ENCODE peak calls at places on chromosomes 11 and 22, in eight cellular contexts. P, F, L, Q, H, D, K and Z are unnamed samples.

GRCh38 chr11:107468596-107468995 is 11.0 kb upstream of the CWF19L2 start:
- DNase-seq in Q (no peak), P (no peak), K (no peak), F (no peak), L (no peak), H (no peak), D (no peak), Z (peak; percentile 76)

GRCh38 chr11:114928260-114928870 is 250.0 kb downstream of the NXPE2 start:
- DNase-seq in D (no peak), K (no peak), L (no peak), P (no peak), H (no peak), Q (no peak), F (no peak), Z (no peak)

GRCh38 chr11:125454047-125454446 is 42.0 kb downstream of the FEZ1 start:
- DNase-seq in F (no peak), P (no peak), D (no peak), K (no peak), H (no peak), L (no peak), Q (no peak), Z (no peak)

GRCh38 chr22:19902245-19902699 is 39.3 kb upstream of the COMT start:
- DNase-seq in L (no peak), K (no peak), D (no peak), H (no peak), F (peak; percentile 55), P (no peak), Q (no peak), Z (no peak)

GRCh38 chr22:28547132-28547842 is 132.4 kb downstream of the TTC28 start:
- DNase-seq in K (peak; percentile 6), L (no peak), F (no peak), D (no peak), P (no peak), H (no peak), Q (no peak), Z (peak; percentile 78)

GRCh38 chr11:64251986-64252837 is 882 bp downstream of the PLCB3 start:
- DNase-seq in H (peak; percentile 52), K (no peak), Q (no peak), P (peak; percentile 85), F (no peak), D (no peak), L (peak; percentile 58), Z (peak; percentile 57)

GRCh38 chr11:72782081-72782920 is 11.5 kb downstream of the STARD10 start:
- DNase-seq in F (no peak), L (no peak), D (no peak), K (no peak), H (no peak), Q (no peak), P (no peak), Z (no peak)

GRCh38 chr11:59755701-59756495 is 722 bp downstream of the STX3 start:
- DNase-seq in K (peak; percentile 26), D (no peak), Q (peak; percentile 87), F (peak; percentile 88), H (peak; percentile 77), P (peak; percentile 91), L (peak; percentile 83), Z (peak; percentile 74)

GRCh38 chr11:19244084-19244483 is 3.3 kb upstream of the E2F8 start:
- DNase-seq in P (no peak), D (no peak), Q (no peak), L (no peak), F (no peak), H (no peak), K (no peak), Z (peak; percentile 67)

DNA sequence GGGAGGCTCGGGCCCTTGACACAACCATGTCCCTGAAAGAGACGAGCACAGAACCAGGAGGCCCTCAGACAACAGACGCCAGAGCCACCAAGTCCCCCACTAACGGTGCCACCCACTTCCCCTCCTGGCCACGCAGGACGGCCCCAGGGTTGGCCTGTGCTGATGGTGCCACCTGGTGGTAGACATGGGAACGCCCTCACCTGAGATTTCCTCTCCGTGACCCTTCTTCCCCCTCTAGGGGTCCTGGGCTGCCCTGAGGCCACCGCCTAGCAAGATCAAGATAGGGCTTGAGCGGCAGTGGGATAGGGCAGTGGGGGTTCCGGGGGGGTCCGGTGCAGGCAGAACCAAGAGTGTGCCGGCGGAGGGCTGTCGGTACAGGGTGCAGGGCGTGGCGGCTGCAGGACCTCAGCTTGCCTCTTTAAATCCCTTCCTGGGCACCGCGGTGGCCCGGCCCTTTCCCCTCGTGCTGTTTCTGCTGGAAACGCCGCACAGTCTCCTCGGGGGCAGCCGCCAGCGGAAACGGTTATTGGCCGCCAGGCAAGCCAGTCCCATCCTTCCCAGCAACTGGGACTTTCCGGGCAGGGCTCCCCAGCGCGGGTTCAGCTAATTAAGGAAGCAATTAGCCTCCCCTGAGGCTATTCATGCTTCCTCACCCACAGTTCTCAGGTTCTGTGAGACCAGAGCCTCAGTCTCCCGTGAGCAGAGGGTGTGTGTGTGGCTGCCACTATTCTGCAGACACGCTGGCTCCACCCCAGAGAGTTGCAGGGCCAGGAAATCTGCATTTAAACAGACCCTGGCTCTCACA is 5.5 kb upstream of the NFAM1 start:
- DNase-seq in Q (peak; percentile 63), D (no peak), F (peak; percentile 84), K (no peak), H (peak; percentile 71), L (peak; percentile 75), P (peak; percentile 87), Z (peak; percentile 54)
- H3K4me3 ChIP-seq in Q (no peak overlapping the region), D (peak overlapping the region; percentile 50), F (peak overlapping the region; percentile 73), K (peak overlapping the region; percentile 44), H (peak overlapping the region; percentile 44), L (peak overlapping the region; percentile 25), P (peak overlapping the region; percentile 46), Z (peak overlapping the region; percentile 54)

DNA sequence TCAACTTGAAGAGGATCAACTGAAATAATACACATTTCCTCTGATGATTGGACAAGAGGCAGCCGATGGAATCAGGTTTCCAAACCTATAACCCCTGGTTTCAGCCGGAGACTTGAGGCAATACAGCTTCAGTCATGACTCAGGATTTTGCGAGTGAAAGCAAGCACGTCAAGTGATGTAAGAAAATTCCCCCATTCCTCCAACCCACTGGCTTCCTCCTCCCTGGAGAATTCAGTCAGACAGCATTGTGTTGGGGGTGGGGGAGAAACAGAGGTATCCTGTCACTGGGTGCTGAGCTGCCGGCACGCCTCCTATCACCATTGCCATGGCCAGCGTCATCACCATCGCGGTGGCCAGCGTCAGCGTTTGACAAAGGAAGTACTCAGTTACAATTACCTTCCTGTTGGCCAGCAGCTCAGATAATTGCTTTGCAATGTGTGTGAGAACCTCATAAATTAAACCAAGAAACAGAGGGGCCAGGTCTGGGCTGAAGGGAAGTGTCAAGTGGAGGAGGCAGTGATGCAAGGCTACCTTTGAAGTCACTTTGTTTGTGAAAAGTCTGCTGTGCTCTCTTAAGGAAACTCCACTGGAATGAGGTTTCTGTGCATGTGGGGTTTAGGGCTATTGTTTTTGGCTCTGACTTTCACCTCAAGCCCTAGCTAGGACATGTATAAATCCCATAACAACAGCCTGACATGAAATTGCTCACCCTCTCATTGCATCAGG is 50.3 kb downstream of the LIF start:
- DNase-seq in P (peak; percentile 86), D (peak; percentile 100), L (peak; percentile 86), K (peak; percentile 99), H (peak; percentile 81), F (peak; percentile 92), Q (peak; percentile 53), Z (peak; percentile 100)
- H3K4me3 ChIP-seq in P (no peak overlapping the region), D (no peak overlapping the region), L (no peak overlapping the region), K (peak overlapping the region; percentile 1), H (no peak overlapping the region), F (peak overlapping the region; percentile 55), Q (no peak overlapping the region), Z (no peak overlapping the region)

DNA sequence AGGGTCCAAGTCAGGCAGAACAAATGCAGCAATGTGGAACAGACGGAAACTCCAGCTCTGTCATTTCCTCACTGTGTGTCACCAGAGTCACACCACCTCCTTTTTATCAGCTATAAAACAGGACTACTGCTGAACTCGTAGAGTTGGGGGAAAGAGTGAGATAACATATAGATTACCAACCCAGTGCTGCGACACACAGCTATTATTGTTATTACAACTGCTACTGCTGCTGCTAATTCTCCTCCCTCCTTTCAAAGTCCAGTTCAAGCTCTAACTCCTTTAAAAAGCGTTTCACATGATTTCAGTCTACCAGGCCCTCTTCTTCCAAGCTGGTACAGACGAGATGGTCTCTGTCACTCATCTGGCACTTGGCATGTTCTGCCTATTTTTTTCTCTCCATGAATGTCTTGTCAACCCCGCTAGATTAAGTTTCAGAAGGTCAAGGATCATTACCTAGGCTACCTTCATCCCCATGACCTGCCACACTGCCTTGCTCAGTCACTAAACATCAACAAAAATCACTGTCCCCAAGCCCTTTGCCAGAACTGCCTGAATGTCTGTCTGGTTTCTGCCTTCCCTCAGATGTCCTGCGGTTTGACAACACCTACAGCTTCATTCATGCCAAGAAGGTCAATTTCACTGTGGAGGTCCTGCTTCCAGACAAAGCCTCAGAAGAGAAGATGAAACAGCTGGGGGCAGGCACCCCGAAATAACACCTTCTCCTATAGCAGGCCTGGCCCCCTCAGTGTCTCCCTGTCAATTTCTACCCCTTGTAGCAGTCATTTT is 3.7 kb upstream of the MTFP1 start:
- DNase-seq in P (no peak), L (no peak), H (no peak), F (no peak), Q (no peak), D (no peak), K (no peak), Z (peak; percentile 40)
- H3K4me3 ChIP-seq in P (no peak overlapping the region), L (no peak overlapping the region), H (peak overlapping the region; percentile 83), F (no peak overlapping the region), Q (no peak overlapping the region), D (no peak overlapping the region), K (no peak overlapping the region), Z (no peak overlapping the region)

GRCh38 chr11:36377759-36378553 is 81.9 kb downstream of the PRR5L start:
- DNase-seq in L (no peak), P (no peak), K (no peak), H (no peak), D (no peak), Q (no peak), F (no peak), Z (no peak)
- H3K4me3 ChIP-seq in L (peak overlapping the region; percentile 50), P (peak overlapping the region; percentile 67), K (peak overlapping the region; percentile 69), H (peak overlapping the region; percentile 70), D (peak overlapping the region; percentile 91), Q (no peak overlapping the region), F (peak overlapping the region; percentile 76), Z (peak overlapping the region; percentile 88)

GRCh38 chr22:23896523-23897186 is 2.5 kb downstream of the MIF start:
- DNase-seq in H (no peak), D (no peak), Q (no peak), L (no peak), F (no peak), K (no peak), P (no peak), Z (no peak)
- H3K4me3 ChIP-seq in H (no peak overlapping the region), D (no peak overlapping the region), Q (no peak overlapping the region), L (no peak overlapping the region), F (no peak overlapping the region), K (no peak overlapping the region), P (no peak overlapping the region), Z (no peak overlapping the region)